ENCODE peak calls at places on chromosomes 13 and 19, in nine cellular contexts. N, Z, U, T, C, K, E, S and F are unnamed samples.

GRCh38 chr19:30812099-30812684 is 440.0 kb downstream of the ZNF536 start:
- ATAC-seq in K (no peak), Z (no peak), S (no peak), N (no peak), T (no peak), C (no peak), U (no peak), E (no peak), F (no peak)

GRCh38 chr19:48870048-48870447 is 1.6 kb upstream of the PLEKHA4 start:
- ATAC-seq in U (no peak), E (no peak), S (no peak), T (no peak), Z (no peak), K (no peak), C (no peak), N (no peak), F (no peak)

GRCh38 chr13:75437582-75438318 is 44.2 kb downstream of the TBC1D4 start:
- ATAC-seq in K (no peak), U (no peak), N (peak; percentile 54), S (no peak), T (no peak), C (no peak), Z (no peak), E (peak; percentile 79), F (no peak)

GRCh38 chr19:14106840-14107239 is 10.7 kb downstream of the PRKACA start:
- ATAC-seq in E (peak; percentile 56), U (no peak), Z (no peak), S (no peak), K (no peak), N (peak; percentile 69), T (no peak), C (no peak), F (no peak)

GRCh38 chr19:1364070-1364719 is 19.5 kb upstream of the NDUFS7 start:
- ATAC-seq in U (peak; percentile 79), E (no peak), K (no peak), T (peak; percentile 86), S (peak; percentile 28), N (no peak), C (peak; percentile 84), Z (peak; percentile 79), F (peak; percentile 56)

GRCh38 chr19:57099199-57099661 is 20.6 kb upstream of the USP29 start:
- ATAC-seq in U (no peak), K (peak; percentile 65), C (no peak), T (peak; percentile 32), N (peak; percentile 75), Z (no peak), S (no peak), E (peak; percentile 61), F (peak; percentile 60)

GRCh38 chr19:16347706-16348105 is 23.1 kb downstream of the KLF2 start:
- ATAC-seq in U (no peak), N (peak; percentile 64), K (no peak), T (no peak), S (no peak), E (no peak), C (no peak), Z (no peak), F (no peak)

GRCh38 chr19:47239610-47240296 is 8.8 kb upstream of the BBC3 start:
- ATAC-seq in K (no peak), U (peak; percentile 13), C (peak; percentile 31), T (peak; percentile 11), E (no peak), S (peak; percentile 36), Z (no peak), N (no peak), F (no peak)

GRCh38 chr19:3526507-3527244 is 12.3 kb upstream of the TEKTIP1 start:
- ATAC-seq in N (no peak), T (no peak), Z (no peak), U (no peak), S (no peak), C (no peak), E (no peak), K (no peak), F (no peak)